ENCODE peak calls at places on chromosome 20, in nine cellular contexts. H is heart right ventricle, S is SK-N-SH, O is fibroblast of lung, V is tibial artery, X is hepatocyte, N is body of pancreas, Y is cardiac muscle cell, E is bronchial epithelial cell. K is an unnamed sample.

GRCh38 chr20:51359401-51359800 is 183.1 kb downstream of the NFATC2 start:
- DNase-seq in V (no peak), Y (no peak), S (no peak), X (no peak), H (no peak), N (no peak), O (no peak), E (peak), K (no peak)

GRCh38 chr20:3935295-3935955 is 46.2 kb downstream of the PANK2 start:
- DNase-seq in V (peak), Y (peak), H (peak), S (no peak), N (no peak), O (peak), X (no peak), E (no peak), K (no peak)

GRCh38 chr20:24702501-24703283 is 233.3 kb downstream of the SYNDIG1 start:
- DNase-seq in O (no peak), H (no peak), N (no peak), X (no peak), S (no peak), E (no peak), V (peak), Y (no peak), K (no peak)

GRCh38 chr20:20018366-20018765 is 1.2 kb downstream of the NAA20 start:
- DNase-seq in H (no peak), N (no peak), V (no peak), S (no peak), O (no peak), Y (no peak), X (no peak), E (no peak), K (no peak)

GRCh38 chr20:24052599-24053275 is 64.2 kb upstream of the GGTLC1 start:
- DNase-seq in N (no peak), H (no peak), X (no peak), V (no peak), E (no peak), O (no peak), Y (no peak), S (no peak), K (no peak)

GRCh38 chr20:4488407-4489339 is 233.0 kb upstream of the PRND start:
- DNase-seq in V (no peak), N (no peak), S (no peak), X (no peak), E (peak), O (peak), H (no peak), Y (no peak), K (peak)

GRCh38 chr20:25017257-25017803 is 24.8 kb upstream of the APMAP start:
- DNase-seq in S (no peak), X (peak), Y (no peak), V (peak), N (peak), H (no peak), E (peak), O (no peak), K (no peak)

GRCh38 chr20:3753098-3753497 is 14.5 kb downstream of the ADISSP start:
- DNase-seq in O (peak), N (peak), V (no peak), Y (peak), E (peak), S (peak), X (peak), H (peak), K (peak)

GRCh38 chr20:6707231-6707870 is 60.1 kb upstream of the BMP2 start:
- DNase-seq in H (no peak), X (no peak), N (no peak), Y (no peak), E (no peak), O (no peak), V (no peak), S (no peak), K (peak)

GRCh38 chr20:62660216-62660615 is 17.9 kb downstream of the SLCO4A1 start:
- DNase-seq in Y (no peak), H (no peak), O (no peak), X (no peak), E (no peak), S (no peak), N (no peak), V (no peak), K (no peak)
- H3K4me3 ChIP-seq in Y (no peak), H (no peak), O (no peak), X (no peak), E (no peak), S (no peak), N (no peak), V (no peak), K (no peak)

DNA sequence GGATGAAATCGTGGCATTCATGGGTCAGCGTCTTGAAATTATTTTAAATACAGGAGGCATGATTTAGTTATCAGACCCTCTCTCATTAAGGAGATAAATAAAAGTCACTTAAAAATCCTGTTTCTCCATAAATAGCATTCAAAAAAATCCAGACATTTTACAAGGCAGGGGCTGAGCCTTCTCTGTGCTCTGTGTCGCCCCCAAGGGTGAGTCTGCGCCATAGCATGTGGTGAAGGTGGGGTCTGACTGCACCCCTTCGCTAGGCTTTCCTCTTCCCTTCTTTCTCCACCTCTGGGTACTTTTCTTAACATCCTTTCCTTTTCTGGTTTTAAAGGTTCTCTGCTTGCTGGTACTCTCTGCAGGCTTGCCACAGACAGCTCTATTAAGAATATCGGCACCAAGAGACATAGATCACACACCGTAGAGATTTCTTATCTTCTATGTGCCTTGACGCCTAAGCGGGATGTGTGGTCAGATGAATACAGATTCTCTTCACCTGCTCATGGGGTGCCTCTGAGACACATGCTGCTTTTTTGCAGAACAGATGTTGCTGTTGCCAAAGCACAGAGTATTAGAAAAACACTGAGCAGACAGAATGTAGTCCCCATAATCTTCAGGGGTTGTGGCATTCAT is 20.1 kb upstream of the FAM209A start:
- DNase-seq in O (no peak), V (no peak), E (no peak), H (no peak), X (no peak), S (peak), N (no peak), Y (peak), K (peak)
- TF ChIP-seq CTCF in O (peak), V (no peak), E (peak), H (peak), X (peak), S (peak), N (no peak), Y (peak), K (peak)

GRCh38 chr20:7770046-7770445 is 170.2 kb downstream of the HAO1 start:
- DNase-seq in Y (no peak), N (no peak), E (no peak), H (no peak), V (no peak), X (no peak), O (no peak), S (no peak), K (no peak)
- H3K4me3 ChIP-seq in Y (no peak), N (no peak), E (no peak), H (no peak), V (no peak), X (no peak), O (no peak), S (no peak), K (no peak)

GRCh38 chr20:48921168-48921882 is at the start of gene ARFGEF2:
- DNase-seq in V (peak), X (peak), H (peak), E (peak), O (peak), S (peak), Y (peak), N (peak), K (peak)
- TF ChIP-seq CTCF in V (peak), X (peak), H (no peak), E (no peak), O (no peak), S (no peak), Y (no peak), N (no peak), K (no peak)

DNA sequence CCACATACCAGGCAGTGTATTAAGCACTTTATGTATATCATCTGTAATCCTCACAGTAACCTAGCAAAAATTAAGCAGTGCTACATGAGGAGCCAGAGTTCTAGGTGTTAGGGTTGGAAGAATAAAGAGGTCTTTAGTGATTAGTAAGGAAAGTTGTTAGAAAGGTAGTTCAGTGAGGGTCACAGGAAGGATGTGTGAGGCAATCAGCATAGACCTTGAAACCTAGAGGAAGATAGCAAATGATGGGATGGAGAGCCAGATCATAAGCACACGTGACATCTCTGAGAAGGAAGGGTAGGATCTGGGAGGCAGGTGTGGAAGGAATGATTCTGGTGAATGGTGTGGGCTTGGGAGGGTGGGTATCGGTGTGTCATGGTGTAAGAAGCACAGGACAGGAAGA is 2.2 kb downstream of the KAT14 start:
- DNase-seq in E (no peak), O (no peak), N (no peak), V (no peak), S (no peak), X (no peak), Y (no peak), H (no peak), K (no peak)
- H3K4me3 ChIP-seq in E (no peak), O (no peak), N (no peak), V (no peak), S (peak), X (peak), Y (no peak), H (no peak), K (no peak)

GRCh38 chr20:41387433-41387832 is 20.8 kb upstream of the EMILIN3 start:
- DNase-seq in N (no peak), X (peak), O (no peak), S (peak), H (no peak), V (no peak), Y (peak), E (no peak), K (peak)
- TF ChIP-seq CTCF in N (no peak), X (peak), O (peak), S (no peak), H (no peak), V (no peak), Y (peak), E (no peak), K (peak)

DNA sequence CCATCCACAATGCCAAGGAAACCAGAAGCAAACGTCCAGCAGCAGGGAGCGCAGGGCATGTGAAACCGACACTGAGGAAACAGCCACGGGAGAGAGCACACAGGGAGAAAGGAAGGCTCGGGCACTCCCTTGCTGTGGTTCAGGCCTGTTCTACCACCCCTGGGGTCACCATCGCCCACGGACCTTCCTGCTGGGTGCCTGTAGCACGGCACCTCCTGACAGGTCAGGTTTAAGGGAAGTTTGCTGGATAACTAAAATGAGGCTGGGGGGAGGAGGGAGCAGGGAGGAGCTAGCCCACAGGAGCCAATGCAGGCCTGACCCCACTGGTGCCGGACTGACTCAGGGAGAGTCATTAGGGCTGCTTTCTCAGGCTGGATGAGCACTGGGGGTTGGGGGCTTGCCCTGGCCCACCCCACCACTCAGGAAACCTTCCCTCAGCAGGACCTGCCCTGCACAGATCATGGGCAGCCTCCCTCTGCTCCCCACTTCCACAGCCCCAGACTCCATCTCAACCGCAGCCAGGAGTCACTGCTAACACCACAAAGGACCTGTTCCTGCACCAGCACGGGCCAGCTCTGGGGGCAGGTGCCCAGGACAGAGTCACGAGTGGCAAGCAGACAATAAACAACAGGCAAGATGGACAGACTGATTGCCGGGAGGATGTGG is 2.3 kb downstream of the UCKL1 start:
- DNase-seq in E (no peak), X (no peak), V (no peak), S (no peak), H (no peak), Y (no peak), N (no peak), O (no peak), K (no peak)
- H3K4me3 ChIP-seq in E (no peak), X (no peak), V (no peak), S (no peak), H (no peak), Y (no peak), N (no peak), O (no peak), K (peak)

DNA sequence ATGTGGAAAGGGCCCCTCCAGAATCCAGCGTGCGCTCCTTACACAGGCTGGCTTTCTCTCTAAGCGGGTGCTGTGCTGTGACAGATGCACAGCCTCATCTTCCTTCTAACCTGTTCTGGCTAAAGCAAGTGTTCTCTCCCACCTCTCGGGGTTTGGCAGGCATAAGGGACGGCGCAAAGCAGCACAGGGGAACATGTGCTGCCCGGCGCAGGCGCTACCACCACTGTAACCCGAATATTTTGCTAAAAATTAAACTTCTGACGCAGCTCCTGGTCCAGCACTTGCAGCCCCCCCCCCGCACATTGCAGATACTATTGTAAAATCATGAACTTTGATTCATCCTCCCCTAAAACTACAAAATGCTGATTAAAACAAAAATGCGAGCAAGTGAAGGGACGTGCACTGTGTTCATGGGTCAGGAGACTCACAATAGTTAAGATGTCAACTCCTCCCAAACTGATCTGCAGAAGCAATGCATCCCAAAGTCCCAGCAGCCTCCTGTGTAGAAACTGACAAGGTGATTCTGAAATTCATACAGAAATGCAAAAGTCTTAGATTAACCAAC is 43.0 kb downstream of the TAF4 start:
- DNase-seq in V (no peak), S (no peak), O (no peak), H (no peak), X (no peak), N (no peak), Y (no peak), E (no peak), K (no peak)
- TF ChIP-seq CTCF in V (no peak), S (no peak), O (no peak), H (no peak), X (no peak), N (no peak), Y (no peak), E (no peak), K (no peak)

K was measured in choroid plexus epithelial cell.